ENCODE peak calls at places on chromosomes 12 and 14, in ten cellular contexts. K is NB4, W is lower leg skin, S is heart left ventricle, L is A549, I is chondrocyte, M is cardiac muscle cell, T is ascending aorta, B is neural crest cell, Z is dorsolateral prefrontal cortex. C is an unnamed sample.

GRCh38 chr14:92105845-92106094 is 612 bp downstream of the ATXN3 start:
- DNase-seq in K (peak), W (peak), S (peak), L (no peak), I (no peak), M (peak), T (no peak), B (peak), Z (no peak), C (no peak)

GRCh38 chr14:52021971-52022600 is 32.7 kb downstream of the RTRAF start:
- DNase-seq in K (no peak), W (no peak), S (no peak), L (no peak), I (no peak), M (no peak), T (no peak), B (no peak), Z (no peak), C (no peak)

GRCh38 chr12:107670999-107671643 is 14.5 kb upstream of the PWP1 start:
- DNase-seq in K (peak), W (no peak), S (no peak), L (no peak), I (no peak), M (peak), T (no peak), B (peak), Z (no peak), C (no peak)

GRCh38 chr14:64549805-64550538 is at the start of gene PPP1R36:
- DNase-seq in K (peak), W (no peak), S (peak), L (no peak), I (no peak), M (peak), T (no peak), B (no peak), Z (no peak), C (no peak)

GRCh38 chr14:46325157-46325556 is 326.4 kb downstream of the RPL10L start:
- DNase-seq in K (no peak), W (no peak), S (no peak), L (no peak), I (no peak), M (no peak), T (no peak), B (no peak), Z (no peak), C (no peak)

GRCh38 chr12:8742501-8742900 is 44.7 kb downstream of the RIMKLB start:
- DNase-seq in K (no peak), W (no peak), S (no peak), L (no peak), I (no peak), M (no peak), T (no peak), B (no peak), Z (no peak), C (peak)

GRCh38 chr12:40238221-40238902 is 13.6 kb downstream of the LRRK2 start:
- DNase-seq in K (no peak), W (no peak), S (no peak), L (no peak), I (no peak), M (no peak), T (no peak), B (no peak), Z (no peak), C (no peak)

GRCh38 chr14:102018251-102018650 is 53.9 kb downstream of the DYNC1H1 start:
- DNase-seq in K (no peak), W (no peak), S (no peak), L (no peak), I (no peak), M (no peak), T (no peak), B (no peak), Z (no peak), C (no peak)

GRCh38 chr12:111441107-111441928 is 35.6 kb downstream of the SH2B3 start:
- DNase-seq in K (no peak), W (no peak), S (no peak), L (no peak), I (no peak), M (no peak), T (no peak), B (no peak), Z (no peak), C (no peak)

GRCh38 chr14:31261859-31262739 is 54.5 kb upstream of the HECTD1 start:
- DNase-seq in K (peak), W (peak), S (peak), L (no peak), I (no peak), M (no peak), T (no peak), B (no peak), Z (no peak), C (peak)

GRCh38 chr14:52068741-52069616 is at the start of gene NID2:
- DNase-seq in K (no peak), W (peak), S (peak), L (peak), I (peak), M (peak), T (no peak), B (peak), Z (peak), C (peak)

GRCh38 chr12:51128905-51129304 is 44.0 kb downstream of the TFCP2 start:
- DNase-seq in K (no peak), W (no peak), S (no peak), L (no peak), I (no peak), M (no peak), T (no peak), B (no peak), Z (no peak), C (no peak)

GRCh38 chr12:110012137-110012536 is 12.9 kb downstream of the ANKRD13A start:
- DNase-seq in K (no peak), W (no peak), S (no peak), L (no peak), I (no peak), M (no peak), T (no peak), B (no peak), Z (no peak), C (no peak)

GRCh38 chr12:26918321-26919215 is 19.2 kb downstream of the INTS13 start:
- DNase-seq in K (no peak), W (no peak), S (no peak), L (no peak), I (no peak), M (no peak), T (no peak), B (peak), Z (no peak), C (peak)

GRCh38 chr12:92544321-92544720 is 158.5 kb upstream of the PLEKHG7 start:
- DNase-seq in K (no peak), W (no peak), S (no peak), L (no peak), I (no peak), M (no peak), T (no peak), B (no peak), Z (no peak), C (no peak)

GRCh38 chr12:124970647-124971402 is 18.1 kb downstream of the DHX37 start:
- DNase-seq in K (no peak), W (no peak), S (no peak), L (no peak), I (no peak), M (no peak), T (no peak), B (no peak), Z (no peak), C (no peak)

GRCh38 chr12:81863406-81863805 is 104.3 kb upstream of the PPFIA2 start:
- DNase-seq in K (no peak), W (no peak), S (no peak), L (no peak), I (no peak), M (no peak), T (no peak), B (no peak), Z (no peak), C (no peak)

GRCh38 chr14:93107383-93107782 is 8.3 kb downstream of the ITPK1 start:
- DNase-seq in K (no peak), W (no peak), S (no peak), L (no peak), I (no peak), M (no peak), T (no peak), B (no peak), Z (no peak), C (no peak)

GRCh38 chr12:79424109-79424721 is 266.5 kb downstream of the PAWR start:
- DNase-seq in K (no peak), W (no peak), S (no peak), L (peak), I (no peak), M (no peak), T (no peak), B (no peak), Z (no peak), C (peak)

GRCh38 chr12:89988556-89988955 is 279.9 kb upstream of the ATP2B1 start:
- DNase-seq in K (no peak), W (no peak), S (no peak), L (no peak), I (no peak), M (no peak), T (no peak), B (no peak), Z (no peak), C (no peak)

GRCh38 chr12:19036673-19037357 is 92.7 kb upstream of the PLEKHA5 start:
- DNase-seq in K (no peak), W (no peak), S (peak), L (no peak), I (no peak), M (peak), T (no peak), B (no peak), Z (no peak), C (no peak)

GRCh38 chr14:20143911-20144310 is 5.3 kb downstream of the OR4N5 start:
- DNase-seq in K (peak), W (no peak), S (no peak), L (no peak), I (no peak), M (no peak), T (no peak), B (no peak), Z (no peak), C (no peak)

GRCh38 chr12:105335856-105336255 is 5.4 kb downstream of the C12orf75 start:
- DNase-seq in K (peak), W (no peak), S (no peak), L (no peak), I (no peak), M (no peak), T (no peak), B (no peak), Z (no peak), C (no peak)

GRCh38 chr12:123483602-123484273 is 25.8 kb downstream of the SNRNP35 start:
- DNase-seq in K (peak), W (no peak), S (no peak), L (no peak), I (no peak), M (no peak), T (no peak), B (no peak), Z (no peak), C (no peak)

GRCh38 chr12:13887774-13888388 is 93.5 kb downstream of the GRIN2B start:
- DNase-seq in K (no peak), W (no peak), S (no peak), L (no peak), I (no peak), M (no peak), T (no peak), B (no peak), Z (no peak), C (no peak)

GRCh38 chr14:79281244-79282199 is 929.8 kb downstream of the DIO2 start:
- DNase-seq in K (no peak), W (no peak), S (no peak), L (no peak), I (no peak), M (peak), T (no peak), B (no peak), Z (no peak), C (no peak)

GRCh38 chr14:69475194-69475818 is 9.2 kb upstream of the PLEKHD1 start:
- DNase-seq in K (peak), W (no peak), S (no peak), L (peak), I (no peak), M (peak), T (no peak), B (no peak), Z (no peak), C (no peak)
- TF ChIP-seq CTCF in K (peak), W (no peak), S (no peak), L (peak), I (peak), M (peak), T (no peak), B (peak), Z (no peak), C (peak)

GRCh38 chr12:85029456-85029855 is 6.6 kb downstream of the TSPAN19 start:
- DNase-seq in K (peak), W (no peak), S (no peak), L (peak), I (no peak), M (peak), T (no peak), B (no peak), Z (no peak), C (peak)
- TF ChIP-seq CTCF in K (no peak), W (no peak), S (peak), L (peak), I (peak), M (peak), T (peak), B (peak), Z (peak), C (peak)

DNA sequence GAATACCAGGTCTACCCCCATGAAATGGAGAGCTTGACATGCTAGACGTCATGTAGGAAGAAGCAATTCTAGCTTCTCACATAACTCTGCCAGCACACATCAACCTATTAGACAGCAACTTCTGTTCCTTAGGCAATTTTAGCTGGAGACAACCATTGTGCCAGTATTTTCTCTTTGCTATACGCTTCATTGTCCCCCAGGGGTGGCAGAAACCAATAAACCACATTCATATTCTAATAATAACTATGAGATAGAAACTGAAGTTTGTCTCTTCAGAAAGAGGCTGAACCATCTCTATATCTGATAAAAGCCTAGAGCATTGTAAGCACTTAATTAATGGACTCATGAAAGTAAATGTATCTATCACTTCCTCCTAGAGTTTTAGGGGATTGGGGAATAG is 278.6 kb downstream of the FOXG1 start:
- DNase-seq in K (no peak), W (no peak), S (no peak), L (no peak), I (no peak), M (no peak), T (no peak), B (no peak), Z (no peak), C (no peak)
- TF ChIP-seq CTCF in K (no peak), W (no peak), S (no peak), L (no peak), I (no peak), M (no peak), T (no peak), B (no peak), Z (no peak), C (no peak)

GRCh38 chr12:10771132-10771733 is 31.2 kb downstream of the TAS2R7 start:
- DNase-seq in K (peak), W (no peak), S (no peak), L (peak), I (no peak), M (peak), T (no peak), B (no peak), Z (no peak), C (peak)
- TF ChIP-seq CTCF in K (no peak), W (no peak), S (peak), L (peak), I (peak), M (peak), T (peak), B (peak), Z (peak), C (peak)

DNA sequence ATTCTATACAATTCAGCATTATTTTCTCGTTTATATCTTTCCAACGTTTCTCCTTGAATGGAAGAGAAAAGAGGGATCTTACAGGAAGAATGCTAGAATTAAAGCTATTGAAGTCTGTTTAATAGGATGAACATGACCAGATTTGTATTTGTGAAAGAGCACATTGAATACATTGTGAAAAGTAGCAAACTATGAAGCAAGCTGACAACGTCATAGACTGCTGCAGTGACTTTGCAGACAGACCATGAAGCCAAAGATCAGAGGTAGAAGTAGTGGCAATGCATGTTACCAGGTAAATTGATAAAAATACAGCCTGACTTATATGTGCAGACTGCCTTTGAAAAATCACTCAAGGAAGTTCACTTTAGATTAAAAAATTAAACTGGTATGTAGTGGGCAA is 146.1 kb downstream of the RASSF9 start:
- DNase-seq in K (no peak), W (no peak), S (no peak), L (no peak), I (no peak), M (no peak), T (no peak), B (no peak), Z (no peak), C (no peak)
- TF ChIP-seq CTCF in K (no peak), W (no peak), S (no peak), L (no peak), I (no peak), M (no peak), T (no peak), B (no peak), Z (no peak), C (no peak)

DNA sequence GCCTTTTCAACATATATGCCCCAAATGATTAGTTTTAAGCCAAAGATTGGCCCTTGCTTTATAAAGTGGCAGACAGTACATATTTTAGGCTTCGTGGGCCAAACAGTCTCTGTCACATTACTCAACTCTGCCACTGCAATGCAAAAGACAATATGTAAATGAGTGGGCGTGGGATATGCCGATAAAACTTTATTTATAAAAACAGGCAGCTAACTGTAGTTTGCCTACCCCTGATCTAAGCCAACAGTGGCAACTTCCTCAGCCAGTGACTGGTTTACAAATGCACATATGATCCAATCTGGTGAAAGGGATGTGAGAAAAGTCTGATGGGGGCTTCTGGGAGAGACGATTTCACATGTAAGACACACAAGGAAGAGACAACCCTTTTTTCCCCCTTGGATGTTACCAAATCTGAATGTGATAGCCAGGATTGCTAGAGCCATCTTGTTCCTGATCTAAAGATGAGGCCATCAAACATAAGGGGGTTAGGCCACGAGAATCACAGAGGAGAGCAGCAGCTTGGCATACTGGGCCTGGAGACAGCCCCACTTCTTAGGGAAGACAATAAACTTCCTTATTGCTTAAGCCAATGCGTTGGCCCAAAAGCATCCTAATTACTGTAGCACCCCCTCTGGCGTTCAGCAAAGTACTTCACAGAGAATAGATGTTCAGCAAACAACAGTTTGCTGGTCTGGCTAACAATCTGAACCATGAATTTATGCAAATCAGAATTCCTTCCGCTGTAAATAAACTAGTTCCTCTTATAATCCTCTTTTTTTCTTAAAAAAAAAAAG is 75.2 kb upstream of the TMCC3 start:
- DNase-seq in K (peak), W (peak), S (no peak), L (peak), I (no peak), M (peak), T (no peak), B (no peak), Z (no peak), C (peak)
- TF ChIP-seq CTCF in K (no peak), W (no peak), S (peak), L (no peak), I (peak), M (peak), T (no peak), B (peak), Z (no peak), C (peak)

GRCh38 chr12:56257491-56258067 is 605 bp downstream of the ANKRD52 start:
- DNase-seq in K (no peak), W (no peak), S (no peak), L (peak), I (no peak), M (peak), T (no peak), B (peak), Z (no peak), C (no peak)
- TF ChIP-seq CTCF in K (no peak), W (no peak), S (no peak), L (peak), I (no peak), M (peak), T (no peak), B (no peak), Z (no peak), C (peak)

DNA sequence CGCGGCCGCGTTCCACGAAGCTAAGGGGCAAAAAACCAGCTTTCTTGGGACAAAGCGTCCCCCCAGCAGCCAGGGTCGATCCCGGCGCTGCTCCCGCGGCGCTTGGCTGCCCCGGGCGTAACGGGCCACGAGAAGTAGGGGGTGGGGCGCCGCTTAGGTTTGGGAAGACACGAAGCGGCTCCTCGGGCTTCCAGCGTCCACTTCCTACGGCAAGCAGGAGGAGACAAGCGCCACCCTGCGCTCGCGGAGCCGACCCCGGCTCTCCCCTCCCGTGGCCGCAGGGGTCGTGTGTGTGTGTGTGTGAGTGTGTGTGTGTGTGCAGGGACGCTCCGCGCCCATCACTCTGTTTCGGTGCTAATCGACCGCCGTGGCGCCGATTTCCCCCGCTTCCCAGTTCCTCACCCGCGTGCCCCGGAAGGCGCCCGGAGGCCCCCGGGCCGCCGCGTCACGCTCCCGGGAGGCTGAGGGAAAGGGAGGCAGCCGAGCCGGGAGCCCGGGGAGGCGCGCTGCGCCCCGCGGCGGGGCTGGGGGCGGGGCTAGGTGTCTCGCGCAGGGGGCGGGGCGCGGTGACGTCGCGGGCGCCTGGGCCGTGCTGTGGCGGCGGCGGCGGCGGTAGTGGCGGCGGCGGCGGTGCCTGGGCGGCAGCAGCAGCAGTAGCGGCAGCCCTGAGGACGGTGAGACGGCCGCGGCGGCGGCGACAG is at the start of gene ERC1:
- DNase-seq in K (peak), W (peak), S (peak), L (peak), I (peak), M (peak), T (peak), B (peak), Z (peak), C (peak)
- TF ChIP-seq CTCF in K (no peak), W (no peak), S (no peak), L (no peak), I (no peak), M (no peak), T (peak), B (no peak), Z (no peak), C (peak)

GRCh38 chr12:24780969-24781368 is 167.9 kb downstream of the BCAT1 start:
- DNase-seq in K (peak), W (no peak), S (no peak), L (no peak), I (no peak), M (no peak), T (no peak), B (no peak), Z (no peak), C (peak)
- TF ChIP-seq CTCF in K (no peak), W (no peak), S (no peak), L (peak), I (peak), M (no peak), T (no peak), B (peak), Z (no peak), C (peak)

GRCh38 chr12:58443273-58443980 is 476.9 kb downstream of the LRIG3 start:
- DNase-seq in K (peak), W (no peak), S (no peak), L (no peak), I (no peak), M (peak), T (no peak), B (no peak), Z (no peak), C (peak)
- TF ChIP-seq CTCF in K (peak), W (no peak), S (no peak), L (peak), I (peak), M (peak), T (peak), B (peak), Z (no peak), C (peak)